ENCODE peak calls at places on chromosomes 13 and 19, in six cellular contexts. D is adrenal gland; P is transverse colon; L is mesenchymal stem cell; K is CD8-positive, alpha-beta T cell; C is effector memory CD4-positive, alpha-beta T cell. X is an unnamed sample.

GRCh38 chr19:45299719-45300118 is 23.0 kb downstream of the CKM start:
- DNase-seq in D (no peak), P (no peak), L (no peak), K (no peak), C (no peak), X (no peak)

GRCh38 chr19:42293539-42293938 is 8.4 kb upstream of the PRR19 start:
- DNase-seq in D (no peak), P (no peak), L (no peak), K (no peak), C (no peak), X (no peak)

GRCh38 chr13:95462801-95463200 is 89.7 kb upstream of the CLDN10 start:
- DNase-seq in D (peak; percentile 48), P (no peak), L (no peak), K (no peak), C (no peak), X (no peak)

GRCh38 chr13:91199866-91200265 is 147.6 kb upstream of the MIR17HG start:
- DNase-seq in D (no peak), P (no peak), L (no peak), K (no peak), C (no peak), X (no peak)

GRCh38 chr13:43154083-43154739 is 130.8 kb downstream of the DNAJC15 start:
- DNase-seq in D (no peak), P (no peak), L (no peak), K (no peak), C (no peak), X (no peak)

GRCh38 chr19:23512151-23512925 is 117.1 kb upstream of the ZNF91 start:
- DNase-seq in D (no peak), P (no peak), L (no peak), K (no peak), C (no peak), X (no peak)

GRCh38 chr13:66532146-66532545 is 698.0 kb downstream of the PCDH9 start:
- DNase-seq in D (no peak), P (no peak), L (peak; percentile 57), K (no peak), C (no peak), X (no peak)

GRCh38 chr19:51552996-51553725 is 17.9 kb upstream of the ZNF175 start:
- DNase-seq in D (peak; percentile 72), P (peak; percentile 43), L (peak; percentile 51), K (peak; percentile 14), C (no peak), X (no peak)

GRCh38 chr13:45231722-45232121 is 30.9 kb upstream of the KCTD4 start:
- DNase-seq in D (no peak), P (no peak), L (peak; percentile 81), K (no peak), C (no peak), X (no peak)

GRCh38 chr13:97275265-97275664 is 53.1 kb downstream of the MBNL2 start:
- DNase-seq in D (peak; percentile 63), P (no peak), L (peak; percentile 86), K (no peak), C (no peak), X (no peak)

GRCh38 chr19:55700813-55701212 is 25.8 kb downstream of the EPN1 start:
- DNase-seq in D (no peak), P (no peak), L (no peak), K (no peak), C (no peak), X (no peak)

GRCh38 chr13:110015253-110015652 is 228.9 kb upstream of the IRS2 start:
- DNase-seq in D (no peak), P (no peak), L (no peak), K (no peak), C (no peak), X (no peak)

GRCh38 chr19:49954092-49954825 is 6.7 kb downstream of the SIGLEC11 start:
- DNase-seq in D (peak; percentile 36), P (no peak), L (no peak), K (no peak), C (no peak), X (no peak)

GRCh38 chr19:48639483-48640375 is 2.5 kb upstream of the DBP start:
- DNase-seq in D (peak; percentile 38), P (no peak), L (no peak), K (no peak), C (no peak), X (no peak)

GRCh38 chr13:87355451-87355850 is 315.7 kb upstream of the SLITRK5 start:
- DNase-seq in D (no peak), P (no peak), L (no peak), K (no peak), C (no peak), X (no peak)

GRCh38 chr19:52600639-52601024 is 30.5 kb downstream of the ZNF701 start:
- DNase-seq in D (peak; percentile 31), P (peak; percentile 77), L (no peak), K (peak; percentile 2), C (no peak), X (peak; percentile 54)

GRCh38 chr19:39411006-39411831 is 1.2 kb upstream of the PLEKHG2 start:
- DNase-seq in D (peak; percentile 53), P (peak; percentile 86), L (peak; percentile 99), K (no peak), C (no peak), X (no peak)

GRCh38 chr13:23087884-23088283 is 92.9 kb upstream of the SGCG start:
- DNase-seq in D (peak; percentile 16), P (no peak), L (no peak), K (no peak), C (no peak), X (peak; percentile 29)

GRCh38 chr19:19486343-19487076 is 28.8 kb downstream of the TSSK6 start:
- DNase-seq in D (no peak), P (no peak), L (no peak), K (no peak), C (no peak), X (no peak)

GRCh38 chr13:47945738-47946137 is 55.3 kb downstream of the SUCLA2 start:
- DNase-seq in D (no peak), P (no peak), L (peak; percentile 81), K (no peak), C (no peak), X (no peak)

GRCh38 chr19:14916848-14917247 is 24.4 kb upstream of the OR7C2 start:
- DNase-seq in D (no peak), P (no peak), L (no peak), K (no peak), C (no peak), X (no peak)

GRCh38 chr19:45558399-45558878 is 26.2 kb downstream of the OPA3 start:
- DNase-seq in D (peak; percentile 48), P (peak; percentile 77), L (peak; percentile 54), K (peak; percentile 55), C (peak; percentile 50), X (peak; percentile 78)

GRCh38 chr13:25174304-25174703 is 2.2 kb upstream of the AMER2 start:
- DNase-seq in D (no peak), P (no peak), L (no peak), K (no peak), C (no peak), X (no peak)

DNA sequence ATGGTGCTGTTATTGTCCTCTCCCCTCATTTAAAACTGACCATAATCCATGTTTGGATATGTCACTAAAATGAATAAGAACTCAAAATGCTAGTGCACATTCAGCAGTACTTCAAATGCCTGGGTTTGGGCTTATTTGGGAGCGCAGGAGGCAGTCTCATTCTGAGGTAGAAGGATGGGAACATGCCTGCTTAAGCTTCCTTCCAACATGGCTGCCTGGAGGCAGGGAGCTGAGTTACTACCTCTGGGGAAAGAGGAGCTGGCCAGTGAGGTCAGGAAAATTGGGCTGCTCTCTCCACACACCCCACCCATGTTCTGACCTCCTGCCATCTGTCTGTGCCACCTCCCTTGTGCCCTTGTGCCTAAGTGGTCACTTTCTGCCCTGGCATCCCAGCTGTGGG is 85.7 kb downstream of the PTPRS start:
- DNase-seq in D (no peak), P (no peak), L (no peak), K (no peak), C (no peak), X (no peak)
- H3K27me3 ChIP-seq in D (no peaks in the 10 kb centered on the region), P (no peaks in the 10 kb centered on the region), L (no peaks in the 10 kb centered on the region), K (no peaks in the 10 kb centered on the region), C (no peaks in the 10 kb centered on the region), X (no peaks in the 10 kb centered on the region)

GRCh38 chr19:1155352-1156304 is 18.4 kb downstream of the SBNO2 start:
- DNase-seq in D (peak; percentile 82), P (no peak), L (no peak), K (no peak), C (no peak), X (no peak)

GRCh38 chr19:1154731-1155351 is 19.2 kb downstream of the SBNO2 start:
- DNase-seq in D (peak; percentile 95), P (peak; percentile 89), L (peak; percentile 95), K (no peak), C (no peak), X (no peak)

GRCh38 chr19:1156830-1157615 is 17.0 kb downstream of the SBNO2 start:
- DNase-seq in D (no peak), P (no peak), L (no peak), K (no peak), C (no peak), X (no peak)

GRCh38 chr19:1157931-1158884 is 15.9 kb downstream of the SBNO2 start:
- DNase-seq in D (no peak), P (no peak), L (no peak), K (no peak), C (no peak), X (no peak)

DNA sequence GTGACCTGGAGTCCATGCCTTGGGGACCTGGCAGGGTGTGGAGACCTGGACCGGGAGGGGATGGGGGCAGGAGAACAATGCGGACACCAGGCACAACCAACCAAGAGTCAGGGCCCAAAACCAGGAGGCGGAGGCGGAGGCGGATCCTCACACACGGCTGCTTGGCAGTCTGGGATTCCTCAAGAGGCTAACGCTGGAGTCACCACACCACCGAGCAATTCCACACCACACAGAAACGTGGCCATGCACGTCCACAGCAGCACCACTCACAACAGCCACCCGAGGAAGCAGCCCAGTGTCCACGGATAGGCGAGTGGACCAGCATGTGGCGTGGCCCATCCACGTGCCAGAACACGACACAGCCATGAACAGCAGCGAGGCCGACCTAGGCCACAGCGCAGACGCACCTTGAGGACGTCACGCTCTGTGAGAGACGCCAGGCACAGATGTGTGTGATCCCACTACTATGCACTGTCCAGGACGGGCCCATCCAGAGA is 17.7 kb downstream of the SBNO2 start:
- DNase-seq in D (peak; percentile 56), P (no peak), L (no peak), K (no peak), C (no peak), X (no peak)
- H3K27ac ChIP-seq in D (peak overlapping the region; percentile 99), P (peak overlapping the region; percentile 83), L (no peak overlapping the region), K (no peak overlapping the region), C (no peak overlapping the region), X (no peak overlapping the region)

GRCh38 chr19:5880604-5881078 is 10.3 kb upstream of the FUT5 start:
- DNase-seq in D (peak; percentile 74), P (peak; percentile 74), L (peak; percentile 96), K (no peak), C (no peak), X (no peak)

GRCh38 chr19:5881543-5882299 is 11.4 kb upstream of the FUT5 start:
- DNase-seq in D (no peak), P (no peak), L (no peak), K (no peak), C (no peak), X (peak; percentile 30)

GRCh38 chr19:5877869-5878268 is 7.5 kb upstream of the FUT5 start:
- DNase-seq in D (no peak), P (no peak), L (no peak), K (no peak), C (no peak), X (no peak)

GRCh38 chr19:5880196-5880595 is 9.9 kb upstream of the FUT5 start:
- DNase-seq in D (no peak), P (no peak), L (no peak), K (no peak), C (no peak), X (no peak)

GRCh38 chr19:5882421-5882968 is 12.2 kb upstream of the FUT5 start:
- DNase-seq in D (no peak), P (no peak), L (peak; percentile 77), K (no peak), C (no peak), X (no peak)
- H3K27me3 ChIP-seq in D (no peaks in the 10 kb centered on the region), P (peaks cover 42% of the 10 kb centered on the region), L (no peaks in the 10 kb centered on the region), K (peaks cover 6% of the 10 kb centered on the region), C (peaks cover 4% of the 10 kb centered on the region), X (no peaks in the 10 kb centered on the region)

GRCh38 chr13:74838096-74838495 is 643.9 kb downstream of the TBC1D4 start:
- DNase-seq in D (no peak), P (no peak), L (no peak), K (no peak), C (no peak), X (no peak)
- H3K27ac ChIP-seq in D (no peak overlapping the region), P (no peak overlapping the region), L (no peak overlapping the region), K (no peak overlapping the region), C (no peak overlapping the region), X (no peak overlapping the region)